ENCODE peak calls at places on chromosomes 6 and 20, in four cellular contexts. S is aorta; I is activated CD8-positive, alpha-beta memory T cell treated with anti-CD3 and anti-CD28 coated beads, Interleukin-2, amount 10 ng/mL, durations not matched to agents 7 days and 5 days; J is mesendoderm. R is an unnamed sample.

GRCh38 chr6:37779902-37780628 is 39.5 kb upstream of the ZFAND3 start:
- DNase-seq in J (no peak), S (peak; percentile 9), I (no peak), R (peak; percentile 84)

GRCh38 chr20:25525857-25526256 is 59.5 kb downstream of the NINL start:
- DNase-seq in S (no peak), I (no peak), J (no peak), R (no peak)

GRCh38 chr6:129317931-129318820 is 391.8 kb downstream of the ARHGAP18 start:
- DNase-seq in I (no peak), J (peak; percentile 94), S (no peak), R (no peak)

GRCh38 chr6:107728564-107728897 is 95.6 kb downstream of the SCML4 start:
- DNase-seq in I (no peak), S (no peak), J (no peak), R (peak; percentile 49)

GRCh38 chr6:10633216-10633615 is 61.2 kb downstream of the C6orf52 start:
- DNase-seq in J (peak; percentile 63), S (no peak), I (peak; percentile 48), R (peak; percentile 55)

GRCh38 chr6:50824505-50824904 is 5.8 kb downstream of the TFAP2B start:
- DNase-seq in J (no peak), I (no peak), S (no peak), R (peak; percentile 32)

GRCh38 chr20:41150664-41151063 is 13.3 kb downstream of the PLCG1 start:
- DNase-seq in S (no peak), I (no peak), J (peak; percentile 42), R (peak; percentile 6)

GRCh38 chr6:141562181-141562800 is 570.4 kb upstream of the GJE1 start:
- DNase-seq in S (peak; percentile 74), J (peak; percentile 91), I (peak; percentile 42), R (peak; percentile 80)

GRCh38 chr20:21053002-21053762 is 53.0 kb downstream of the LINC00237 start:
- DNase-seq in I (no peak), J (peak; percentile 53), S (no peak), R (peak; percentile 25)

GRCh38 chr20:23139524-23139923 is 53.4 kb upstream of the CD93 start:
- DNase-seq in I (no peak), J (no peak), S (no peak), R (peak; percentile 91)

GRCh38 chr20:31449511-31450128 is 9.2 kb downstream of the DEFB123 start:
- DNase-seq in J (no peak), S (no peak), I (no peak), R (no peak)

GRCh38 chr20:32797160-32797468 is 22.6 kb upstream of the MAPRE1 start:
- DNase-seq in S (no peak), J (no peak), I (no peak), R (no peak)

GRCh38 chr6:22886881-22887581 is 317.7 kb downstream of the HDGFL1 start:
- DNase-seq in I (no peak), S (no peak), J (peak; percentile 18), R (peak; percentile 99)

GRCh38 chr20:61973515-61974356 is 91.9 kb downstream of the TAF4 start:
- DNase-seq in J (no peak), S (no peak), I (no peak), R (no peak)

R was measured in NCI-H69.